ENCODE peak calls at places on chromosome 12, in eight cellular contexts. I is tibial artery, A is heart left ventricle, B is WERI-Rb-1, V is testis, D is cardiac muscle cell, C is neural progenitor cell, Y is MM.1S. F is an unnamed sample.

GRCh38 chr12:99619389-99620158 is 28.0 kb upstream of the GARIN6 start:
- DNase-seq in I (no peak), A (no peak), B (peak; percentile 55), V (peak; percentile 60), D (peak; percentile 56), C (peak; percentile 70), Y (peak; percentile 66), F (no peak)

GRCh38 chr12:34290191-34290995 is 268.1 kb downstream of the ALG10 start:
- DNase-seq in I (no peak), A (no peak), B (no peak), V (no peak), D (no peak), C (no peak), Y (no peak), F (no peak)

GRCh38 chr12:11981174-11981733 is 89.5 kb upstream of the BCL2L14 start:
- DNase-seq in I (no peak), A (no peak), B (no peak), V (no peak), D (peak; percentile 27), C (no peak), Y (peak; percentile 70), F (no peak)

GRCh38 chr12:123478762-123479161 is 20.8 kb downstream of the SNRNP35 start:
- DNase-seq in I (peak; percentile 94), A (peak; percentile 83), B (no peak), V (peak; percentile 73), D (peak; percentile 7), C (no peak), Y (no peak), F (peak; percentile 83)

GRCh38 chr12:3550839-3551238 is 59.8 kb downstream of the PRMT8 start:
- DNase-seq in I (no peak), A (no peak), B (no peak), V (no peak), D (no peak), C (no peak), Y (no peak), F (no peak)

GRCh38 chr12:115135800-115136211 is 451.8 kb upstream of the TBX3 start:
- DNase-seq in I (peak; percentile 70), A (peak; percentile 90), B (no peak), V (peak; percentile 30), D (peak; percentile 86), C (no peak), Y (no peak), F (peak; percentile 93)

GRCh38 chr12:64169999-64170398 is 52.1 kb downstream of the KICS2 start:
- DNase-seq in I (no peak), A (no peak), B (no peak), V (no peak), D (no peak), C (no peak), Y (no peak), F (no peak)

GRCh38 chr12:81300454-81300853 is 222.6 kb downstream of the ACSS3 start:
- DNase-seq in I (no peak), A (no peak), B (no peak), V (no peak), D (peak; percentile 10), C (peak; percentile 9), Y (no peak), F (no peak)

GRCh38 chr12:31868980-31869379 is 90.2 kb upstream of the RESF1 start:
- DNase-seq in I (no peak), A (peak; percentile 77), B (no peak), V (peak; percentile 72), D (peak; percentile 86), C (no peak), Y (no peak), F (peak; percentile 52)

GRCh38 chr12:43131304-43131703 is 420.7 kb downstream of the ADAMTS20 start:
- DNase-seq in I (no peak), A (no peak), B (no peak), V (no peak), D (no peak), C (peak; percentile 19), Y (no peak), F (no peak)

GRCh38 chr12:51631591-51631990 is 40.6 kb downstream of the SCN8A start:
- DNase-seq in I (no peak), A (no peak), B (no peak), V (no peak), D (peak; percentile 14), C (no peak), Y (no peak), F (no peak)

GRCh38 chr12:54021006-54021405 is 7.2 kb upstream of the HOXC6 start:
- DNase-seq in I (no peak), A (no peak), B (peak; percentile 74), V (no peak), D (no peak), C (no peak), Y (no peak), F (no peak)

GRCh38 chr12:43556057-43556456 is 4.1 kb upstream of the ADAMTS20 start:
- DNase-seq in I (no peak), A (no peak), B (no peak), V (no peak), D (no peak), C (no peak), Y (no peak), F (no peak)

GRCh38 chr12:104215638-104216297 is at the start of gene TXNRD1:
- DNase-seq in I (peak; percentile 90), A (peak; percentile 91), B (no peak), V (peak; percentile 91), D (peak; percentile 86), C (peak; percentile 94), Y (peak; percentile 88), F (peak; percentile 94)

GRCh38 chr12:1769809-1770494 is 50.4 kb upstream of the LRTM2 start:
- DNase-seq in I (no peak), A (no peak), B (no peak), V (no peak), D (peak; percentile 60), C (no peak), Y (no peak), F (no peak)

GRCh38 chr12:84159245-84159644 is 753.4 kb downstream of the SLC6A15 start:
- DNase-seq in I (no peak), A (no peak), B (no peak), V (no peak), D (no peak), C (no peak), Y (no peak), F (no peak)
- H3K27ac ChIP-seq in I (no peak overlapping the region), A (no peak overlapping the region), B (no peak overlapping the region), V (no peak overlapping the region), D (no peak overlapping the region), C (no peak overlapping the region), Y (no peak overlapping the region), F (no peak overlapping the region)

GRCh38 chr12:131829795-131830334 is 1.7 kb downstream of the MMP17 start:
- DNase-seq in I (no peak), A (no peak), B (no peak), V (no peak), D (no peak), C (peak; percentile 36), Y (no peak), F (no peak)
- H3K4me3 ChIP-seq in I (peak overlapping the region; percentile 49), A (peak overlapping the region; percentile 67), B (peak overlapping the region; percentile 52), V (peak overlapping the region; percentile 44), D (peak overlapping the region; percentile 26), C (peak overlapping the region; percentile 66), Y (no peak overlapping the region), F (peak overlapping the region; percentile 48)

DNA sequence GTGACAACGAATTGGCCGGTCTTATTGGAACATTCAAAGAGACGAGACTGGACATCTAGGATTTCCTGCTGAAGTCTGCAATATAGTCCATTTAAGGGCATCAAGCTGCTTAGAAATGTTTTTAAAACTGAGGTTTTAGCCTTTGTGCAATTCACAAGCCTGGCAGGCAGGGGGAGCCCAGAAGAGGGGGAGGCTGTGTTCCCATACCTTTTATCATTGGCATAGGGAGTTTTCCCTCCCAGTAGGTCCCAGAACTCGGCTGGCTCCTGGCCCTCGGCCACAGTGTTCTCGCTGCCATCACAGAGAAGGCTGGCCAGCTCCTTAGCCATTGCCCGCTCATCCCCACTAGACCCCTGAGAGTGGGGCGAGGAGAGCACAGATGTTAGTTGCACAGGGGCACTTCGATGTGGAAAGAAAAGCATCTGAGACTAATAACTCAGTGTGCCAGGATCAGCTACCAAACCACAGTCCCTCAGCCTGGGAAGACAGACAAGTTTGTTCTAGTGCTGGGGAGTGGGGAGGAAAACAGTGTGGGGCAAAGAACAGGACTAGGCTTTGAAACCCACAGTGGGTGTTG is 15.1 kb downstream of the AVIL start:
- DNase-seq in I (no peak), A (peak; percentile 54), B (peak; percentile 44), V (peak; percentile 69), D (peak; percentile 65), C (peak; percentile 66), Y (peak; percentile 21), F (peak; percentile 51)
- H3K27ac ChIP-seq in I (peak overlapping the region; percentile 23), A (no peak overlapping the region), B (no peak overlapping the region), V (no peak overlapping the region), D (no peak overlapping the region), C (no peak overlapping the region), Y (no peak overlapping the region), F (no peak overlapping the region)

GRCh38 chr12:76866146-76866545 is 12.7 kb downstream of the CSRP2 start:
- DNase-seq in I (no peak), A (no peak), B (peak; percentile 37), V (no peak), D (no peak), C (peak; percentile 79), Y (no peak), F (no peak)
- H3K4me3 ChIP-seq in I (no peak overlapping the region), A (no peak overlapping the region), B (peak overlapping the region; percentile 46), V (no peak overlapping the region), D (no peak overlapping the region), C (peak overlapping the region; percentile 26), Y (no peak overlapping the region), F (no peak overlapping the region)

GRCh38 chr12:55933799-55934174 is 2.8 kb downstream of the DGKA start:
- DNase-seq in I (no peak), A (no peak), B (no peak), V (no peak), D (no peak), C (no peak), Y (no peak), F (no peak)
- H3K27ac ChIP-seq in I (no peak overlapping the region), A (no peak overlapping the region), B (no peak overlapping the region), V (no peak overlapping the region), D (no peak overlapping the region), C (no peak overlapping the region), Y (no peak overlapping the region), F (no peak overlapping the region)

F was measured in right cardiac atrium.